ENCODE peak calls at places on chromosomes 3 and 15, in five cellular contexts. One of them, this sample, is unnamed.
A peak's percentile ranks its signal among the peaks of the same experiment; 100 is the strongest.

GRCh38 chr3:197024881-197025735 is 4.5 kb downstream of the MELTF start:
- DNase-seq in psoas muscle: no peak
- DNase-seq in ascending aorta: no peak
- DNase-seq in neuronal stem cell: no peak
- DNase-seq in body of pancreas: no peak
- DNase-seq in this sample: no peak

GRCh38 chr3:128112406-128112968 is 11.1 kb downstream of the RUVBL1 start:
- DNase-seq in psoas muscle: no peak
- DNase-seq in ascending aorta: no peak
- DNase-seq in body of pancreas: no peak
- DNase-seq in neuronal stem cell: no peak
- DNase-seq in this sample: no peak

GRCh38 chr15:61994216-61994615 is 66.0 kb downstream of the VPS13C start:
- DNase-seq in psoas muscle: no peak
- DNase-seq in ascending aorta: no peak
- DNase-seq in neuronal stem cell: no peak
- DNase-seq in body of pancreas: no peak
- DNase-seq in this sample: no peak

GRCh38 chr3:105613120-105613519 is 246.4 kb downstream of the ALCAM start:
- DNase-seq in neuronal stem cell: no peak
- DNase-seq in psoas muscle: no peak
- DNase-seq in ascending aorta: no peak
- DNase-seq in body of pancreas: no peak
- DNase-seq in this sample: no peak

GRCh38 chr15:60772395-60773120 is 293.6 kb upstream of the ICE2 start:
- DNase-seq in body of pancreas: no peak
- DNase-seq in ascending aorta: no peak
- DNase-seq in psoas muscle: no peak
- DNase-seq in neuronal stem cell: no peak
- DNase-seq in this sample: no peak

GRCh38 chr3:69320867-69321266 is 65.0 kb downstream of the FRMD4B start:
- DNase-seq in body of pancreas: no peak
- DNase-seq in neuronal stem cell: no peak
- DNase-seq in ascending aorta: no peak
- DNase-seq in psoas muscle: no peak
- DNase-seq in this sample: no peak

GRCh38 chr3:64355473-64355872 is 130.2 kb upstream of the PRICKLE2 start:
- DNase-seq in ascending aorta: peak; percentile 66
- DNase-seq in psoas muscle: no peak
- DNase-seq in body of pancreas: no peak
- DNase-seq in neuronal stem cell: no peak
- DNase-seq in this sample: no peak

GRCh38 chr3:185537369-185537970 is 14.9 kb downstream of the LIPH start:
- DNase-seq in body of pancreas: peak; percentile 29
- DNase-seq in neuronal stem cell: no peak
- DNase-seq in ascending aorta: peak; percentile 62
- DNase-seq in psoas muscle: peak; percentile 42
- DNase-seq in this sample: no peak

GRCh38 chr3:61674595-61674994 is 113.2 kb downstream of the PTPRG start:
- DNase-seq in psoas muscle: no peak
- DNase-seq in ascending aorta: no peak
- DNase-seq in neuronal stem cell: no peak
- DNase-seq in body of pancreas: no peak
- DNase-seq in this sample: no peak

GRCh38 chr3:153319691-153320552 is 157.9 kb downstream of the RAP2B start:
- DNase-seq in psoas muscle: no peak
- DNase-seq in body of pancreas: no peak
- DNase-seq in neuronal stem cell: no peak
- DNase-seq in ascending aorta: no peak
- DNase-seq in this sample: no peak

GRCh38 chr3:133527306-133527705 is 46.2 kb upstream of the CDV3 start:
- DNase-seq in neuronal stem cell: no peak
- DNase-seq in ascending aorta: no peak
- DNase-seq in psoas muscle: no peak
- DNase-seq in body of pancreas: no peak
- DNase-seq in this sample: no peak

GRCh38 chr3:172102883-172103310 is 63.5 kb downstream of the FNDC3B start:
- DNase-seq in neuronal stem cell: no peak
- DNase-seq in psoas muscle: no peak
- DNase-seq in body of pancreas: no peak
- DNase-seq in ascending aorta: no peak
- DNase-seq in this sample: no peak

DNA sequence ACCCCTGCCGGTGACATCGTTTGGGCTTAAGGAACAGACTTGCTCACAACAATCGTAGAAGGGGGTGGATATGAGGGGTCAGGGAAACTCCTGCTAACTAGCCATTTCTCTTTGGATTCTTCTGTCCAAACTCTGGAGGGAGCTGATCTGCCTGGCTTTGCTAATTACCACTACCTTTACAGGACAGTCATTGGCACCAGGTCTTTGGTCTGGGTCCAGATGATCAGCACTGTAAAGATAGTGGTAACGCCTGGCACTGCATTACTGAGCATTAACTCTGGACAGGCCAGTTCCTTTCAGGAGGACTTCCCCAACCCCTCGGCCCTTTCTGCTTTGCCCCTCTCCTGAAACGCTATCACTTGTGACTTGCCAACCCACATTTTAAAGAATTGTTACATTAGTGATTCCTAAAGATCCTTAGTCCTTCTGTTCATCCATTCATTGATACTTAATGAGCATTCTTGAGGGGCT is 795 bp downstream of the UQCC5 start:
- DNase-seq in psoas muscle: no peak
- DNase-seq in neuronal stem cell: no peak
- DNase-seq in body of pancreas: no peak
- DNase-seq in ascending aorta: no peak
- DNase-seq in this sample: no peak
- H3K4me1 ChIP-seq in psoas muscle: peaks cover 33% of the 10 kb centered on the region
- H3K4me1 ChIP-seq in neuronal stem cell: peaks cover 18% of the 10 kb centered on the region
- H3K4me1 ChIP-seq in body of pancreas: peaks cover 55% of the 10 kb centered on the region
- H3K4me1 ChIP-seq in ascending aorta: peaks cover 28% of the 10 kb centered on the region
- H3K4me1 ChIP-seq in this sample: peaks cover 17% of the 10 kb centered on the region

GRCh38 chr3:13261104-13261800 is 158.9 kb downstream of the NUP210 start:
- DNase-seq in psoas muscle: no peak
- DNase-seq in ascending aorta: no peak
- DNase-seq in neuronal stem cell: no peak
- DNase-seq in body of pancreas: no peak
- DNase-seq in this sample: no peak
- H3K4me1 ChIP-seq in psoas muscle: peaks cover 10% of the 10 kb centered on the region
- H3K4me1 ChIP-seq in ascending aorta: peaks cover 2% of the 10 kb centered on the region
- H3K4me1 ChIP-seq in neuronal stem cell: peaks cover 2% of the 10 kb centered on the region
- H3K4me1 ChIP-seq in body of pancreas: no peaks in the 10 kb centered on the region
- H3K4me1 ChIP-seq in this sample: no peaks in the 10 kb centered on the region

GRCh38 chr3:146796078-146796477 is 190.9 kb upstream of the PLSCR5 start:
- DNase-seq in psoas muscle: no peak
- DNase-seq in ascending aorta: no peak
- DNase-seq in neuronal stem cell: no peak
- DNase-seq in body of pancreas: no peak
- DNase-seq in this sample: no peak

GRCh38 chr3:146803746-146804145 is 198.6 kb upstream of the PLSCR5 start:
- DNase-seq in psoas muscle: no peak
- DNase-seq in ascending aorta: no peak
- DNase-seq in neuronal stem cell: no peak
- DNase-seq in body of pancreas: no peak
- DNase-seq in this sample: no peak

GRCh38 chr3:146801492-146801891 is 196.3 kb upstream of the PLSCR5 start:
- DNase-seq in psoas muscle: no peak
- DNase-seq in body of pancreas: no peak
- DNase-seq in neuronal stem cell: no peak
- DNase-seq in ascending aorta: no peak
- DNase-seq in this sample: no peak

DNA sequence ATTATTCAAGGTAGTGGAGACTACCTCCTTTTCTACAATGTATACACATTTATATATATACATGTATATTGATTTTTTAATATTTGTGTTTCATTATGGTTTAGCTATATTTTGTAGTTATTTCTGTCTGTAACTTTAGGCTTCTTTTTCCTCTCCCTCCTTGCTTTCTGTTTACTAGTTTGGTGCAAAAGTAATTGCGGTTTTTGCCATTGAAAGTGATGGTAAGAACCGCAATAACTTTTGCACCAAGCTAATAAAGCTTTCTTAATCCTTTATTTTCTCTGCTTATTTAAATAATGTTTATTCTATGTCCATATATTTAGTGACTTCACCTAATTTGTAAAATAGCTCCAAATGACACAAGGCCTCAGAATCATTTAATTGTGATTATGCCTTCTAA is 195.3 kb upstream of the PLSCR5 start:
- DNase-seq in body of pancreas: no peak
- DNase-seq in neuronal stem cell: no peak
- DNase-seq in psoas muscle: no peak
- DNase-seq in ascending aorta: no peak
- DNase-seq in this sample: no peak
- H3K4me1 ChIP-seq in body of pancreas: no peaks in the 10 kb centered on the region
- H3K4me1 ChIP-seq in neuronal stem cell: no peaks in the 10 kb centered on the region
- H3K4me1 ChIP-seq in psoas muscle: no peaks in the 10 kb centered on the region
- H3K4me1 ChIP-seq in ascending aorta: no peaks in the 10 kb centered on the region
- H3K4me1 ChIP-seq in this sample: no peaks in the 10 kb centered on the region

DNA sequence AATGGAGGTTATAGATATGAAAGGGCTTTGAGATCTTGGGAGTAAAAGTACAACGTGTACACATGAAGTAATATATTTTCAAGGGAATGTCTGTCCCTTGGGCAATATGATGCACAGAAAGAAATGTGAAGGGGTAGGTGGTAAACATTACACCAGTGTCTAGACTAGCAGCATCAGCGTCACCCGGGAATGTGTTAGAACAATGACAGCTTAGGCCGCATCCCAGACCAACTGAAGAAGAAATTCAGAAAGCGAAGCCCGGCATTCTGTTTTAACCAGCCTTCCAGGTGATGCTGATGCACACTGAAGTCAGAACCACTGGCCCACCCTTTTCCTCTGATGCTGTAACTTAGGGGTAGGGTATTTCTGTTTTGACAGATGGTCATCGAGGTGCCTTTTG is 6.3 kb downstream of the INAFM2 start:
- DNase-seq in psoas muscle: no peak
- DNase-seq in ascending aorta: no peak
- DNase-seq in body of pancreas: no peak
- DNase-seq in neuronal stem cell: no peak
- DNase-seq in this sample: no peak
- H3K4me1 ChIP-seq in psoas muscle: peaks cover 69% of the 10 kb centered on the region
- H3K4me1 ChIP-seq in ascending aorta: peaks cover 82% of the 10 kb centered on the region
- H3K4me1 ChIP-seq in body of pancreas: peaks cover 52% of the 10 kb centered on the region
- H3K4me1 ChIP-seq in neuronal stem cell: peaks cover 54% of the 10 kb centered on the region
- H3K4me1 ChIP-seq in this sample: peaks cover 36% of the 10 kb centered on the region

GRCh38 chr3:177110308-177111254 is 86.7 kb downstream of the TBL1XR1 start:
- DNase-seq in body of pancreas: no peak
- DNase-seq in ascending aorta: no peak
- DNase-seq in neuronal stem cell: no peak
- DNase-seq in psoas muscle: no peak
- DNase-seq in this sample: no peak
- H3K4me1 ChIP-seq in body of pancreas: peaks cover 29% of the 10 kb centered on the region
- H3K4me1 ChIP-seq in ascending aorta: peaks cover 15% of the 10 kb centered on the region
- H3K4me1 ChIP-seq in neuronal stem cell: peaks cover 4% of the 10 kb centered on the region
- H3K4me1 ChIP-seq in psoas muscle: peaks cover 55% of the 10 kb centered on the region
- H3K4me1 ChIP-seq in this sample: peaks cover 20% of the 10 kb centered on the region

This sample was measured in HAP-1.